ENCODE peak calls at places on chromosomes 16 and 17, in five cellular contexts. One of them, this sample, is unnamed.

GRCh38 chr17:19805006-19805405 is 56.9 kb upstream of the ALDH3A1 start:
- DNase-seq in H1: no peak
- DNase-seq in IMR-90: peak; percentile 31
- DNase-seq in H9: no peak
- DNase-seq in mesenchymal stem cell: peak; percentile 8
- DNase-seq in this sample: peak; percentile 52

GRCh38 chr17:77085916-77086432 is 54.8 kb upstream of the SEC14L1 start:
- DNase-seq in H1: peak; percentile 54
- DNase-seq in IMR-90: no peak
- DNase-seq in H9: no peak
- DNase-seq in mesenchymal stem cell: no peak
- DNase-seq in this sample: no peak

GRCh38 chr16:53605356-53605755 is 98.3 kb downstream of the RPGRIP1L start:
- DNase-seq in H1: no peak
- DNase-seq in IMR-90: no peak
- DNase-seq in H9: no peak
- DNase-seq in mesenchymal stem cell: no peak
- DNase-seq in this sample: no peak

GRCh38 chr17:5610956-5611355 is 26.6 kb upstream of the NLRP1 start:
- DNase-seq in H1: no peak
- DNase-seq in IMR-90: no peak
- DNase-seq in H9: no peak
- DNase-seq in mesenchymal stem cell: no peak
- DNase-seq in this sample: peak; percentile 77

GRCh38 chr17:82683534-82683933 is 15.0 kb downstream of the RAB40B start:
- DNase-seq in H1: no peak
- DNase-seq in IMR-90: no peak
- DNase-seq in H9: no peak
- DNase-seq in mesenchymal stem cell: no peak
- DNase-seq in this sample: no peak

GRCh38 chr16:56736476-56736875 is 6.5 kb downstream of the NUP93 start:
- DNase-seq in H1: no peak
- DNase-seq in IMR-90: no peak
- DNase-seq in H9: no peak
- DNase-seq in mesenchymal stem cell: no peak
- DNase-seq in this sample: no peak

GRCh38 chr16:9695152-9695551 is 487.1 kb downstream of the GRIN2A start:
- DNase-seq in H1: no peak
- DNase-seq in IMR-90: no peak
- DNase-seq in H9: no peak
- DNase-seq in mesenchymal stem cell: no peak
- DNase-seq in this sample: no peak

GRCh38 chr17:18963126-18964017 is 11.4 kb downstream of the SLC5A10 start:
- DNase-seq in H1: no peak
- DNase-seq in IMR-90: peak; percentile 50
- DNase-seq in H9: no peak
- DNase-seq in mesenchymal stem cell: no peak
- DNase-seq in this sample: no peak

GRCh38 chr16:12504312-12504711 is 299.4 kb downstream of the CPPED1 start:
- DNase-seq in H1: no peak
- DNase-seq in IMR-90: peak; percentile 59
- DNase-seq in H9: no peak
- DNase-seq in mesenchymal stem cell: no peak
- DNase-seq in this sample: no peak

GRCh38 chr17:40497704-40498103 is 3.7 kb downstream of the TNS4 start:
- DNase-seq in H1: no peak
- DNase-seq in IMR-90: peak; percentile 61
- DNase-seq in H9: no peak
- DNase-seq in mesenchymal stem cell: no peak
- DNase-seq in this sample: peak; percentile 56

GRCh38 chr17:8490256-8491023 is 54.8 kb downstream of the NDEL1 start:
- DNase-seq in H1: no peak
- DNase-seq in IMR-90: no peak
- DNase-seq in H9: no peak
- DNase-seq in mesenchymal stem cell: no peak
- DNase-seq in this sample: no peak

GRCh38 chr17:32739722-32740121 is 137.2 kb downstream of the MYO1D start:
- DNase-seq in H1: no peak
- DNase-seq in IMR-90: no peak
- DNase-seq in H9: no peak
- DNase-seq in mesenchymal stem cell: no peak
- DNase-seq in this sample: no peak

GRCh38 chr16:80627108-80627507 is 86.3 kb downstream of the DYNLRB2 start:
- DNase-seq in H1: no peak
- DNase-seq in IMR-90: no peak
- DNase-seq in H9: no peak
- DNase-seq in mesenchymal stem cell: no peak
- DNase-seq in this sample: no peak

GRCh38 chr17:61291457-61292311 is 108.0 kb upstream of the TBX2 start:
- DNase-seq in H1: no peak
- DNase-seq in IMR-90: no peak
- DNase-seq in H9: no peak
- DNase-seq in mesenchymal stem cell: peak; percentile 35
- DNase-seq in this sample: no peak

GRCh38 chr17:18246880-18247612 is 11.5 kb downstream of the FLII start:
- DNase-seq in H1: peak; percentile 98
- DNase-seq in IMR-90: peak; percentile 8
- DNase-seq in H9: peak; percentile 99
- DNase-seq in mesenchymal stem cell: peak; percentile 33
- DNase-seq in this sample: peak; percentile 82

GRCh38 chr17:48626470-48627241 is 498 bp upstream of the HOXB9 start:
- DNase-seq in H1: no peak
- DNase-seq in IMR-90: peak; percentile 47
- DNase-seq in H9: peak; percentile 78
- DNase-seq in mesenchymal stem cell: peak; percentile 97
- DNase-seq in this sample: no peak

GRCh38 chr17:40293363-40293762 is 5.7 kb downstream of the CDC6 start:
- DNase-seq in H1: no peak
- DNase-seq in IMR-90: no peak
- DNase-seq in H9: no peak
- DNase-seq in mesenchymal stem cell: peak; percentile 32
- DNase-seq in this sample: no peak

GRCh38 chr17:50209472-50210248 is 8.2 kb upstream of the COL1A1 start:
- DNase-seq in H1: peak; percentile 72
- DNase-seq in IMR-90: peak; percentile 100
- DNase-seq in H9: peak; percentile 95
- DNase-seq in mesenchymal stem cell: peak; percentile 99
- DNase-seq in this sample: no peak

GRCh38 chr17:76540381-76541300 is 797 bp downstream of the PRCD start:
- DNase-seq in H1: peak; percentile 88
- DNase-seq in IMR-90: peak; percentile 94
- DNase-seq in H9: peak; percentile 100
- DNase-seq in mesenchymal stem cell: peak; percentile 98
- DNase-seq in this sample: peak; percentile 87

GRCh38 chr17:52106638-52107261 is 51.8 kb downstream of the CA10 start:
- DNase-seq in H1: peak; percentile 70
- DNase-seq in IMR-90: no peak
- DNase-seq in H9: no peak
- DNase-seq in mesenchymal stem cell: peak; percentile 29
- DNase-seq in this sample: peak; percentile 11

GRCh38 chr17:44522883-44523671 is 19.9 kb upstream of the GPATCH8 start:
- DNase-seq in H1: peak; percentile 94
- DNase-seq in IMR-90: peak; percentile 61
- DNase-seq in H9: peak; percentile 92
- DNase-seq in mesenchymal stem cell: peak; percentile 58
- DNase-seq in this sample: peak; percentile 67

GRCh38 chr17:65739026-65739425 is 177.6 kb upstream of the AXIN2 start:
- DNase-seq in H1: no peak
- DNase-seq in IMR-90: no peak
- DNase-seq in H9: no peak
- DNase-seq in mesenchymal stem cell: no peak
- DNase-seq in this sample: no peak

GRCh38 chr17:45302649-45303173 is 14.1 kb downstream of the MAP3K14 start:
- DNase-seq in H1: no peak
- DNase-seq in IMR-90: peak; percentile 76
- DNase-seq in H9: no peak
- DNase-seq in mesenchymal stem cell: peak; percentile 93
- DNase-seq in this sample: no peak

GRCh38 chr16:2158262-2158638 is 2.7 kb downstream of the TRAF7 start:
- DNase-seq in H1: no peak
- DNase-seq in IMR-90: no peak
- DNase-seq in H9: no peak
- DNase-seq in mesenchymal stem cell: no peak
- DNase-seq in this sample: no peak

GRCh38 chr16:2159052-2159838 is 3.7 kb downstream of the TRAF7 start:
- DNase-seq in H1: no peak
- DNase-seq in IMR-90: peak; percentile 59
- DNase-seq in H9: no peak
- DNase-seq in mesenchymal stem cell: no peak
- DNase-seq in this sample: no peak

GRCh38 chr16:2156849-2157224 is 1.3 kb downstream of the TRAF7 start:
- DNase-seq in H1: no peak
- DNase-seq in IMR-90: no peak
- DNase-seq in H9: no peak
- DNase-seq in mesenchymal stem cell: no peak
- DNase-seq in this sample: no peak

GRCh38 chr16:2156025-2156848 is 655 bp downstream of the TRAF7 start:
- DNase-seq in H1: no peak
- DNase-seq in IMR-90: peak; percentile 76
- DNase-seq in H9: no peak
- DNase-seq in mesenchymal stem cell: peak; percentile 79
- DNase-seq in this sample: no peak

DNA sequence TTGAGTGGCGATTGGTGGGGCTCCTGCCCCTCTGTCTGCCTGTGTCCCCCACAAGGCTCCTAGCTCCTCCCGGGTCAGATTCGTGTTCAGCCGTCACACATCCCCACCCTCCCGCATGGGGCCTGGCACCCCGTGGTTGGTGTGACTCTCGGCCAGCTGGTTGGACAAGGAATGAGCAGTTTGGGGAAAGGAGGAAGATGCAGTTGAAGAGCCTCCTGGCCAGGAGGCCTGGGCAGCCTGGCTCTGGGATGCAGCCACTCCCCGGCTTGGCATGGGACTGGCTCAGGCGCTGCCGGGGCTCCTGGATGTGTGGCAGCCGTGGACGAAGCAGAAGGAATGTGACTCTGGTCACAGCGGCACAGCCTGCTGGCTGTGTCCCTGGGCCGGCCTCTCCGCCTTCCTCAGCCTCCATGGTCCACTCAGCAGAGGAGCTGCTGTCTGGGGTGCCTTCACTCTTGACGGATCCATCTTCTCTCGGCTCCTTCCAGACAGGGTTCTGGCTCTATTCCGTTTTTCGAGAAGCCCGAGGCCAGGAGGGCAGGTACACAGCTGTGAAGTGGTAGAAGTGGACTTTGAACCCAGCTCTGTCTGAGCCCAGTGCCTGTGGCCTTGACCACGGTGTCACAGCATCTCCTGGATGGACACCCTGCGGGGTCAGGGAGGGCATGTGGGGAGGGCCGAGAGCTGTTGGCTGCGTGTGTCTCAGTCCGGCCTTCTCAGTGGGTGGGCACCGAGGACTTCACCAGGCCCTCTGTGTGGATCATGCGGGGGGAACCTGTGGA is 2.1 kb downstream of the TRAF7 start:
- DNase-seq in H1: no peak
- DNase-seq in IMR-90: no peak
- DNase-seq in H9: no peak
- DNase-seq in mesenchymal stem cell: no peak
- DNase-seq in this sample: no peak
- H2BK5ac ChIP-seq in H1: no peak overlapping the region
- H2BK5ac ChIP-seq in IMR-90: no peak overlapping the region
- H2BK5ac ChIP-seq in H9: no peak overlapping the region
- H2BK5ac ChIP-seq in mesenchymal stem cell: no peak overlapping the region
- H2BK5ac ChIP-seq in this sample: no peak overlapping the region

GRCh38 chr16:88975511-88976061 is 1.4 kb downstream of the CBFA2T3 start:
- DNase-seq in H1: no peak
- DNase-seq in IMR-90: no peak
- DNase-seq in H9: no peak
- DNase-seq in mesenchymal stem cell: no peak
- DNase-seq in this sample: no peak

GRCh38 chr16:88973415-88974050 is 3.5 kb downstream of the CBFA2T3 start:
- DNase-seq in H1: no peak
- DNase-seq in IMR-90: no peak
- DNase-seq in H9: no peak
- DNase-seq in mesenchymal stem cell: no peak
- DNase-seq in this sample: no peak

GRCh38 chr16:88973007-88973410 is 4.0 kb downstream of the CBFA2T3 start:
- DNase-seq in H1: no peak
- DNase-seq in IMR-90: no peak
- DNase-seq in H9: peak; percentile 64
- DNase-seq in mesenchymal stem cell: no peak
- DNase-seq in this sample: no peak

GRCh38 chr16:88974641-88975215 is 2.3 kb downstream of the CBFA2T3 start:
- DNase-seq in H1: no peak
- DNase-seq in IMR-90: no peak
- DNase-seq in H9: no peak
- DNase-seq in mesenchymal stem cell: no peak
- DNase-seq in this sample: no peak

GRCh38 chr16:88974080-88974479 is 2.9 kb downstream of the CBFA2T3 start:
- DNase-seq in H1: no peak
- DNase-seq in IMR-90: no peak
- DNase-seq in H9: no peak
- DNase-seq in mesenchymal stem cell: no peak
- DNase-seq in this sample: no peak
- H3K27me3 ChIP-seq in H1: no peaks in the 10 kb centered on the region
- H3K27me3 ChIP-seq in IMR-90: peaks cover 63% of the 10 kb centered on the region
- H3K27me3 ChIP-seq in H9: no peaks in the 10 kb centered on the region
- H3K27me3 ChIP-seq in mesenchymal stem cell: peaks cover 91% of the 10 kb centered on the region
- H3K27me3 ChIP-seq in this sample: no peaks in the 10 kb centered on the region

DNA sequence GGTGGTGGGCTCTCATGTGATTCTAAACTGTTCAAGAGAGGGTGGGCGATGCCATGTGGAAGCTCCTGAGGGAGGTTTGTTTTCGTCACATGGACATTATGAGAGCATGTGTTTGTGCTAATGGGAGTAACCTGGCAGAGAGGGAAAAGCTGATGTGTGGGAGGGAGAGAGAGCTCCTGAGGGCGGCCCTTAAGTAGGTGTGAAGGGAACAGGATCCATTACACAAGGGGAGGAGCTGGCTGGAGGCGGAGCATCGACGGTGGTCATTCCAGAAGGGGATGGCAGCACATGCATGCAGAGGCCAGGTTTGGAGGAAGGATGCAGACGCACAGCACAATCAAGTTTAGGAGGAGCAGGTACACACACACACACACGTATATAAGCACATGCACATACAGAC is 197.5 kb downstream of the RPTOR start:
- DNase-seq in H1: no peak
- DNase-seq in IMR-90: no peak
- DNase-seq in H9: no peak
- DNase-seq in mesenchymal stem cell: no peak
- DNase-seq in this sample: no peak
- H2BK5ac ChIP-seq in H1: no peak overlapping the region
- H2BK5ac ChIP-seq in IMR-90: no peak overlapping the region
- H2BK5ac ChIP-seq in H9: no peak overlapping the region
- H2BK5ac ChIP-seq in mesenchymal stem cell: no peak overlapping the region
- H2BK5ac ChIP-seq in this sample: no peak overlapping the region

GRCh38 chr17:81191116-81191515 is 25.1 kb upstream of the AATK start:
- DNase-seq in H1: no peak
- DNase-seq in IMR-90: no peak
- DNase-seq in H9: no peak
- DNase-seq in mesenchymal stem cell: no peak
- DNase-seq in this sample: no peak

GRCh38 chr17:81193051-81193410 is 27.0 kb upstream of the AATK start:
- DNase-seq in H1: no peak
- DNase-seq in IMR-90: no peak
- DNase-seq in H9: no peak
- DNase-seq in mesenchymal stem cell: no peak
- DNase-seq in this sample: no peak

GRCh38 chr17:81192386-81193050 is 26.5 kb upstream of the AATK start:
- DNase-seq in H1: no peak
- DNase-seq in IMR-90: no peak
- DNase-seq in H9: no peak
- DNase-seq in mesenchymal stem cell: no peak
- DNase-seq in this sample: peak; percentile 79

GRCh38 chr17:81190591-81190990 is 24.6 kb upstream of the AATK start:
- DNase-seq in H1: no peak
- DNase-seq in IMR-90: no peak
- DNase-seq in H9: no peak
- DNase-seq in mesenchymal stem cell: no peak
- DNase-seq in this sample: no peak

GRCh38 chr17:81191646-81192045 is 25.6 kb upstream of the AATK start:
- DNase-seq in H1: no peak
- DNase-seq in IMR-90: no peak
- DNase-seq in H9: no peak
- DNase-seq in mesenchymal stem cell: no peak
- DNase-seq in this sample: no peak
- H3K27me3 ChIP-seq in H1: no peaks in the 10 kb centered on the region
- H3K27me3 ChIP-seq in IMR-90: no peaks in the 10 kb centered on the region
- H3K27me3 ChIP-seq in H9: no peaks in the 10 kb centered on the region
- H3K27me3 ChIP-seq in mesenchymal stem cell: no peaks in the 10 kb centered on the region
- H3K27me3 ChIP-seq in this sample: no peaks in the 10 kb centered on the region

This sample was measured in trophoblast cell.